ENCODE peak calls at places on chromosome 19, in eight cellular contexts. Z is AG04450; M is body of pancreas; E is CD4-positive, alpha-beta T cell; X is thyroid gland; F is stimulated activated CD8-positive, alpha-beta memory T cell treated with anti-CD3 and anti-CD28 coated beads, Interleukin-15, amount 100 ng/mL, for 1 hour; B is A549; S is fibroblast of pulmonary artery. J is an unnamed sample.

GRCh38 chr19:6213266-6213595 is 66.5 kb downstream of the MLLT1 start:
- DNase-seq in E (no peak), F (no peak), M (no peak), B (no peak), X (no peak), Z (no peak), S (no peak), J (no peak)

GRCh38 chr19:40592170-40592569 is 9.0 kb upstream of the LTBP4 start:
- DNase-seq in X (no peak), S (peak), B (peak), Z (no peak), E (no peak), F (no peak), M (no peak), J (peak)

GRCh38 chr19:28349604-28350003 is 863.3 kb downstream of the UQCRFS1 start:
- DNase-seq in M (no peak), S (no peak), E (no peak), Z (no peak), F (no peak), B (no peak), X (no peak), J (no peak)

GRCh38 chr19:14089662-14090508 is 666 bp downstream of the SAMD1 start:
- DNase-seq in Z (no peak), S (peak), E (no peak), F (no peak), B (peak), M (peak), X (peak), J (no peak)

GRCh38 chr19:5073153-5073844 is 104.4 kb downstream of the KDM4B start:
- DNase-seq in Z (no peak), E (no peak), X (no peak), M (no peak), F (no peak), S (no peak), B (no peak), J (no peak)

GRCh38 chr19:4705413-4706131 is 18.1 kb downstream of the DPP9 start:
- DNase-seq in S (no peak), F (no peak), M (peak), X (no peak), E (no peak), Z (no peak), B (no peak), J (peak)

GRCh38 chr19:11180346-11180745 is 17.0 kb downstream of the KANK2 start:
- DNase-seq in F (no peak), S (no peak), B (no peak), E (no peak), M (no peak), X (no peak), Z (no peak), J (no peak)

GRCh38 chr19:813359-814107 is 8.2 kb downstream of the PLPPR3 start:
- DNase-seq in X (no peak), M (no peak), F (no peak), E (no peak), B (no peak), Z (no peak), S (no peak), J (no peak)

GRCh38 chr19:55406091-55406868 is 1.3 kb downstream of the UBE2S start:
- DNase-seq in F (no peak), S (no peak), M (no peak), E (no peak), X (no peak), Z (no peak), B (no peak), J (no peak)

GRCh38 chr19:36707134-36707533 is 19.7 kb downstream of the ZNF567 start:
- DNase-seq in F (no peak), S (no peak), M (no peak), B (no peak), Z (no peak), E (no peak), X (no peak), J (no peak)

GRCh38 chr19:15488489-15489226 is 9.4 kb upstream of the PGLYRP2 start:
- DNase-seq in X (no peak), Z (no peak), F (no peak), S (peak), B (no peak), M (no peak), E (no peak), J (no peak)

GRCh38 chr19:1251503-1252220 is 3.3 kb downstream of the MIDN start:
- DNase-seq in F (no peak), M (peak), S (no peak), X (peak), Z (no peak), B (peak), E (no peak), J (peak)

GRCh38 chr19:55266840-55267239 is 8.0 kb upstream of the PPP6R1 start:
- DNase-seq in E (no peak), M (no peak), X (no peak), Z (no peak), S (no peak), F (no peak), B (no peak), J (no peak)

GRCh38 chr19:17479325-17479791 is 9.0 kb downstream of the SLC27A1 start:
- DNase-seq in F (no peak), X (no peak), E (no peak), M (no peak), S (peak), Z (no peak), B (no peak), J (no peak)

GRCh38 chr19:16116067-16116466 is 4.4 kb downstream of the RAB8A start:
- DNase-seq in B (no peak), Z (no peak), F (no peak), M (no peak), X (no peak), E (no peak), S (no peak), J (peak)

GRCh38 chr19:40219721-40220276 is 1.6 kb upstream of the TTC9B start:
- DNase-seq in F (no peak), X (no peak), B (peak), S (peak), E (no peak), Z (no peak), M (no peak), J (no peak)

GRCh38 chr19:52140077-52140710 is 456 bp upstream of the ZNF616 start:
- DNase-seq in B (no peak), X (peak), F (no peak), M (peak), S (no peak), Z (no peak), E (no peak), J (peak)

GRCh38 chr19:38004505-38005223 is 97.7 kb downstream of the SIPA1L3 start:
- DNase-seq in Z (peak), E (no peak), B (peak), S (peak), F (no peak), X (peak), M (peak), J (peak)

GRCh38 chr19:47056416-47056815 is 8.0 kb upstream of the TMEM160 start:
- DNase-seq in E (no peak), F (no peak), Z (no peak), M (no peak), S (no peak), X (peak), B (no peak), J (no peak)

GRCh38 chr19:10290876-10291553 is 1.3 kb downstream of the ICAM5 start:
- DNase-seq in Z (no peak), S (no peak), F (no peak), B (peak), X (peak), E (no peak), M (no peak), J (peak)

GRCh38 chr19:48239120-48239519 is 16.6 kb downstream of the CARD8 start:
- DNase-seq in S (no peak), Z (no peak), E (no peak), M (no peak), F (no peak), B (no peak), X (no peak), J (no peak)

GRCh38 chr19:14366529-14366928 is 14.7 kb upstream of the ADGRE5 start:
- DNase-seq in X (peak), B (peak), S (peak), Z (no peak), F (peak), E (peak), M (peak), J (peak)

GRCh38 chr19:38852231-38853044 is 2.7 kb upstream of the HNRNPL start:
- DNase-seq in B (peak), X (peak), S (peak), E (peak), M (peak), Z (no peak), F (no peak), J (no peak)

GRCh38 chr19:30754162-30754561 is 382.0 kb downstream of the ZNF536 start:
- DNase-seq in F (no peak), S (no peak), Z (no peak), X (no peak), E (no peak), B (no peak), M (no peak), J (no peak)

GRCh38 chr19:19342086-19343015 is 21.7 kb downstream of the MAU2 start:
- DNase-seq in M (peak), S (peak), B (peak), Z (peak), F (no peak), E (no peak), X (peak), J (peak)

GRCh38 chr19:50567052-50567841 is 988 bp downstream of the LRRC4B start:
- DNase-seq in S (no peak), Z (no peak), F (no peak), E (no peak), X (no peak), M (no peak), B (peak), J (no peak)

GRCh38 chr19:10320602-10321416 is 5.0 kb upstream of the FDX2 start:
- DNase-seq in B (no peak), F (no peak), E (no peak), S (no peak), Z (no peak), X (no peak), M (no peak), J (no peak)

GRCh38 chr19:48596679-48597465 is 9.7 kb upstream of the SPACA4 start:
- DNase-seq in B (no peak), E (peak), F (no peak), S (no peak), M (no peak), X (no peak), Z (no peak), J (no peak)

J was measured in HepG2.